ENCODE peak calls at places on chromosomes 6 and 20, in six cellular contexts. O is GM12878, W is endothelial cell of umbilical vein, E is A549, B is HepG2, K is K562. Q is an unnamed sample.
A peak's percentile ranks its signal among the peaks of the same experiment; 100 is the strongest.

GRCh38 chr6:28742668-28743270 is 181.0 kb downstream of the TRIM27 start:
- DNase-seq in O (no peak), W (peak; percentile 35), E (peak; percentile 91), B (peak; percentile 59), K (peak; percentile 69), Q (peak; percentile 86)

GRCh38 chr20:43983359-43983758 is 68.7 kb downstream of the TOX2 start:
- DNase-seq in O (no peak), W (no peak), E (peak; percentile 27), B (no peak), K (peak; percentile 55), Q (peak; percentile 35)

GRCh38 chr20:19761853-19762252 is 3.8 kb downstream of the RIN2 start:
- DNase-seq in O (no peak), W (no peak), E (no peak), B (no peak), K (no peak), Q (no peak)

GRCh38 chr6:97947841-97948240 is 664.8 kb upstream of the MMS22L start:
- DNase-seq in O (no peak), W (peak; percentile 18), E (peak; percentile 74), B (peak; percentile 1), K (no peak), Q (no peak)

GRCh38 chr6:45044086-45044485 is 284.0 kb upstream of the RUNX2 start:
- DNase-seq in O (no peak), W (no peak), E (no peak), B (peak; percentile 79), K (no peak), Q (no peak)

GRCh38 chr6:52640170-52640569 is 30.7 kb upstream of the TMEM14A start:
- DNase-seq in O (no peak), W (no peak), E (no peak), B (peak; percentile 73), K (no peak), Q (no peak)

GRCh38 chr20:59547596-59547995 is 56.7 kb upstream of the PHACTR3 start:
- DNase-seq in O (no peak), W (no peak), E (no peak), B (no peak), K (no peak), Q (no peak)

GRCh38 chr20:59802471-59803221 is 130.8 kb downstream of the SYCP2 start:
- DNase-seq in O (no peak), W (no peak), E (no peak), B (no peak), K (no peak), Q (no peak)

GRCh38 chr6:93418448-93419303 is 683 bp downstream of the EPHA7 start:
- DNase-seq in O (no peak), W (peak; percentile 47), E (peak; percentile 4), B (no peak), K (no peak), Q (no peak)

GRCh38 chr20:53739799-53740785 is 146.5 kb upstream of the ZNF217 start:
- DNase-seq in O (no peak), W (no peak), E (no peak), B (no peak), K (peak; percentile 34), Q (peak; percentile 84)

GRCh38 chr6:28948782-28949486 is 25.1 kb upstream of the TRIM27 start:
- DNase-seq in O (no peak), W (no peak), E (no peak), B (peak; percentile 66), K (no peak), Q (peak; percentile 28)

GRCh38 chr20:46351357-46352058 is 43.2 kb upstream of the CDH22 start:
- DNase-seq in O (no peak), W (no peak), E (no peak), B (no peak), K (no peak), Q (peak; percentile 54)

GRCh38 chr6:26594730-26595632 is 1.8 kb upstream of the ABT1 start:
- DNase-seq in O (no peak), W (peak; percentile 36), E (peak; percentile 88), B (peak; percentile 58), K (peak; percentile 74), Q (peak; percentile 60)

GRCh38 chr6:99349620-99350141 is at the start of gene FAXC:
- DNase-seq in O (no peak), W (peak; percentile 25), E (peak; percentile 44), B (peak; percentile 9), K (peak; percentile 36), Q (peak; percentile 28)
- TF ChIP-seq CTCF in O (no peak), W (no peak), E (peak; percentile 31), B (peak; percentile 57), K (peak; percentile 28), Q (no peak)

DNA sequence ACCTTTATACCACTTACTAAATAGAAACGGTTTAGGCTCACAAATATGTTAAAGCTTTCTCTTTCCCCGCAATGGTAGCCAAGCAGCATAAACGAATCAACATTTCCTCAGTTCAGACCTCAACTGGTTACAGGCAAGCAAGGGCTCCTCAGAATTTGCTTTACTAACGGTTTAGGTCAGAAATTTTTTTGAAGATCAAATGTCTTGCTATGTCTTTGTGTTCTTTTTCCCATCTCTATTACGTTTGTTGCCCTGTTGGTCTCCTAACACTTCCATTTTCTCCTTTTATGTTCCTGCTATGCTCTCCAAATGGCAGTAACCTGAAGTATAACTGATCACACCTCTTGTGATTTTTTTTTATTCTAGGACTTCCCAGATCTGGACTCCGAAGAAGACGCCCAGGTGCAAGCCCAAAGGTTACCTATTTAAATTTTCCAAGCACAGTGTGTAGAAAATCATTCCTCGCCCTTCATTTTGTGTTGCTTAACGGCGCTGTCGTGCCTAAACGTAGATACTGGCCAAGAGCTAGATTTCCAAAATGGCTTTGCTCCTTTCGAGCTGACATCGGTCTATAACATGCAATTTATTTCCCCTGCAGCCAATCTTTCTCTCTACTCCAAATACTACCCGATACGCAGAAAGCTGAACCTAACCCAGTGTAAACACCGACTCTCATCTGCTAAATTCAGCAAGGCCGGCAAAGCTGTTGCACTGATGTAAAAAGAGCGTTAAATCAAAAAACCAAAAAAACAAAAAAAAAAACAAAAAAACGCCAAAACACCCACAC is 664 bp upstream of the ASF1A start:
- DNase-seq in O (no peak), W (peak; percentile 87), E (peak; percentile 16), B (peak; percentile 49), K (peak; percentile 16), Q (peak; percentile 76)
- TF ChIP-seq MYC in O (no peak), W (no peak), E (no peak), B (no peak), K (no peak), Q (peak; percentile 9)

GRCh38 chr6:115004982-115005381 is 662.2 kb upstream of the HS3ST5 start:
- DNase-seq in O (no peak), W (no peak), E (no peak), B (no peak), K (no peak), Q (no peak)
- TF ChIP-seq CTCF in O (no peak), W (no peak), E (no peak), B (no peak), K (no peak), Q (no peak)

DNA sequence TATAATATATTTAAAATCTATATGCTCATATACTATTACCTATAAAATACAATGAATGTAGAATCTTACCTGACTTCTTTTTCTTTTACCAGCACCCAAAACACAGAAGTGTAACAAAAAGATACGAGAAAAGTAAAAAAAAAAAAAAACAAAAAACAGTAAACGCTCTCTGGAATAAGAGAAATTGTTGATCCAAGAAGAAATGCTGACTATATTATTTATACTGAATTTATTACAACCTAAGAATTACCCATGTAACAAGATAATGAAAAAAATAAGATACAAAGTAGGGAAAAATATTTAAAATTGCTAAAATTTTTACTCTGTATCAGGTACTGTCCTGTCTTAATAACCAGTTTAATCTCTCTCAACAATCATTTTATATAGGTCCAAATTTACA is 787.9 kb upstream of the MAN1A1 start:
- DNase-seq in O (no peak), W (no peak), E (no peak), B (no peak), K (no peak), Q (no peak)
- TF ChIP-seq MYC in O (no peak), W (no peak), E (no peak), B (no peak), K (no peak), Q (no peak)

GRCh38 chr6:37489697-37490336 is 9.9 kb downstream of the CCDC167 start:
- DNase-seq in O (no peak), W (no peak), E (no peak), B (peak; percentile 39), K (no peak), Q (peak; percentile 30)
- TF ChIP-seq CTCF in O (peak; percentile 35), W (no peak), E (no peak), B (peak; percentile 53), K (peak; percentile 48), Q (peak; percentile 31)

DNA sequence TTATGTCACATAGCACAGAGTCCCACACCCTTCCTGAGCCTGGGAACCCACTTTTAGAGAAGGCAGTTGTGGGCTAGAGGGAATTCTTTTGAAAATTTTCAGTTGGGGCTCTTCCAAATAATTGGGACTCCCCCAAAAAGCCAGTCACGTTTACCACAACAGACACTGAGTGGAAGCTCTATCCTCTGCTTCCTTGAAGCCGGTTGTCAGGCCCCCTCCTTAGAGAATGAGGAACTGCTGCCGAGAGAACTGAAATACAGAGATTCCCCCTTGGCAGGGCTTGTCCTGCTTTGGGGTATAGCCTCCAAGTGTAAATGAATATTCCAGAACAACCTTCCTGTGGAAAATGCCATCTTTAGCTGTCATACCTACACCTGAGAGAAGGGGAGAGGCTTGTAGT is 2.7 kb upstream of the JAG1 start:
- DNase-seq in O (no peak), W (no peak), E (no peak), B (no peak), K (no peak), Q (no peak)
- TF ChIP-seq MYC in O (no peak), W (no peak), E (no peak), B (no peak), K (no peak), Q (no peak)

GRCh38 chr6:134230087-134230717 is 87.7 kb downstream of the SGK1 start:
- DNase-seq in O (no peak), W (peak; percentile 27), E (no peak), B (no peak), K (no peak), Q (peak; percentile 38)
- TF ChIP-seq CTCF in O (no peak), W (no peak), E (no peak), B (no peak), K (no peak), Q (no peak)

GRCh38 chr6:15716889-15717288 is 54.1 kb upstream of the DTNBP1 start:
- DNase-seq in O (no peak), W (no peak), E (no peak), B (no peak), K (no peak), Q (no peak)

GRCh38 chr6:15715851-15716250 is 53.0 kb upstream of the DTNBP1 start:
- DNase-seq in O (no peak), W (no peak), E (no peak), B (no peak), K (no peak), Q (peak; percentile 9)

GRCh38 chr6:15713325-15713724 is 50.5 kb upstream of the DTNBP1 start:
- DNase-seq in O (no peak), W (no peak), E (no peak), B (no peak), K (no peak), Q (no peak)

GRCh38 chr6:15714658-15715057 is 51.8 kb upstream of the DTNBP1 start:
- DNase-seq in O (no peak), W (no peak), E (no peak), B (no peak), K (no peak), Q (no peak)

GRCh38 chr6:15715060-15715459 is 52.2 kb upstream of the DTNBP1 start:
- DNase-seq in O (no peak), W (no peak), E (no peak), B (no peak), K (no peak), Q (no peak)
- TF ChIP-seq MYC in O (no peak), W (no peak), E (no peak), B (no peak), K (no peak), Q (no peak)

GRCh38 chr20:25223179-25223661 is 24.7 kb upstream of the PYGB start:
- DNase-seq in O (no peak), W (peak; percentile 61), E (peak; percentile 92), B (peak; percentile 91), K (peak; percentile 74), Q (peak; percentile 90)
- TF ChIP-seq CTCF in O (no peak), W (no peak), E (peak; percentile 47), B (peak; percentile 78), K (peak; percentile 31), Q (no peak)